ENCODE peak calls at places on chromosomes 2 and 18, in seven cellular contexts. G is A549; R is breast epithelium; F is tibial artery; E is CD8-positive, alpha-beta memory T cell; Z is sigmoid colon; O is cardiac muscle cell. C is an unnamed sample.

GRCh38 chr2:70525032-70525431 is 28.6 kb downstream of the TGFA start:
- DNase-seq in G (peak), R (no peak), F (no peak), E (no peak), Z (no peak), O (peak), C (no peak)

GRCh38 chr2:5691659-5692529 is at the start of gene SOX11:
- DNase-seq in G (no peak), R (no peak), F (no peak), E (no peak), Z (peak), O (peak), C (peak)

GRCh38 chr2:12910431-12910830 is 193.7 kb downstream of the TRIB2 start:
- DNase-seq in G (no peak), R (no peak), F (no peak), E (no peak), Z (no peak), O (peak), C (no peak)

GRCh38 chr2:86580560-86580959 is 17.3 kb upstream of the CHMP3 start:
- DNase-seq in G (no peak), R (no peak), F (no peak), E (no peak), Z (no peak), O (no peak), C (no peak)

GRCh38 chr2:20065885-20066602 is 14.6 kb upstream of the LAPTM4A start:
- DNase-seq in G (peak), R (peak), F (no peak), E (no peak), Z (peak), O (peak), C (no peak)

GRCh38 chr18:50849448-50849847 is 29.5 kb upstream of the ME2 start:
- DNase-seq in G (no peak), R (no peak), F (no peak), E (no peak), Z (no peak), O (peak), C (no peak)

GRCh38 chr2:241810304-241811208 is 1.6 kb downstream of the NEU4 start:
- DNase-seq in G (no peak), R (no peak), F (peak), E (no peak), Z (peak), O (no peak), C (no peak)

GRCh38 chr2:236629961-236630872 is 60.6 kb downstream of the ACKR3 start:
- DNase-seq in G (no peak), R (no peak), F (peak), E (no peak), Z (peak), O (no peak), C (no peak)

GRCh38 chr18:61896767-61897166 is 4.0 kb upstream of the RNF152 start:
- DNase-seq in G (no peak), R (no peak), F (peak), E (no peak), Z (peak), O (peak), C (no peak)

GRCh38 chr2:7209776-7210555 is 292.8 kb downstream of the RNF144A start:
- DNase-seq in G (no peak), R (no peak), F (no peak), E (no peak), Z (no peak), O (peak), C (no peak)

GRCh38 chr18:54607213-54607934 is 16.3 kb downstream of the DYNAP start:
- DNase-seq in G (peak), R (no peak), F (no peak), E (no peak), Z (no peak), O (peak), C (no peak)

GRCh38 chr2:229765721-229766120 is 51.4 kb upstream of the DNER start:
- DNase-seq in G (no peak), R (no peak), F (no peak), E (no peak), Z (no peak), O (no peak), C (no peak)

GRCh38 chr2:118774458-118775133 is 72.9 kb downstream of the EN1 start:
- DNase-seq in G (peak), R (no peak), F (no peak), E (no peak), Z (no peak), O (peak), C (no peak)

GRCh38 chr2:217412721-217413120 is 552.9 kb upstream of the TNP1 start:
- DNase-seq in G (no peak), R (no peak), F (peak), E (no peak), Z (peak), O (peak), C (no peak)

GRCh38 chr2:189022002-189022401 is 47.8 kb downstream of the COL3A1 start:
- DNase-seq in G (no peak), R (no peak), F (no peak), E (no peak), Z (peak), O (peak), C (no peak)

GRCh38 chr2:174634130-174635014 is 36.8 kb upstream of the WIPF1 start:
- DNase-seq in G (no peak), R (no peak), F (no peak), E (peak), Z (no peak), O (no peak), C (no peak)

GRCh38 chr2:40316631-40317030 is 135.3 kb downstream of the SLC8A1 start:
- DNase-seq in G (no peak), R (no peak), F (no peak), E (no peak), Z (no peak), O (no peak), C (no peak)

GRCh38 chr18:50183556-50183955 is 11.4 kb downstream of the MYO5B start:
- DNase-seq in G (no peak), R (no peak), F (no peak), E (no peak), Z (no peak), O (peak), C (no peak)

GRCh38 chr18:457120-457519 is 43.4 kb downstream of the COLEC12 start:
- DNase-seq in G (no peak), R (no peak), F (peak), E (no peak), Z (peak), O (peak), C (peak)

GRCh38 chr2:228359473-228359872 is 178.0 kb upstream of the SPHKAP start:
- DNase-seq in G (no peak), R (no peak), F (no peak), E (no peak), Z (no peak), O (no peak), C (no peak)

GRCh38 chr2:190486037-190486623 is 48.4 kb downstream of the NEMP2 start:
- DNase-seq in G (no peak), R (no peak), F (no peak), E (no peak), Z (no peak), O (peak), C (no peak)
- H3K27ac ChIP-seq in G (no peak), R (peak), F (no peak), E (no peak), Z (no peak), O (no peak), C (peak)

GRCh38 chr2:159902722-159903121 is 104.7 kb upstream of the CD302 start:
- DNase-seq in G (no peak), R (no peak), F (no peak), E (no peak), Z (no peak), O (no peak), C (no peak)

GRCh38 chr2:159903404-159904126 is 105.6 kb upstream of the CD302 start:
- DNase-seq in G (no peak), R (no peak), F (peak), E (peak), Z (no peak), O (peak), C (no peak)

GRCh38 chr2:159897081-159897480 is 99.1 kb upstream of the CD302 start:
- DNase-seq in G (no peak), R (no peak), F (no peak), E (no peak), Z (no peak), O (no peak), C (no peak)

GRCh38 chr2:159897720-159898119 is 99.7 kb upstream of the CD302 start:
- DNase-seq in G (no peak), R (no peak), F (no peak), E (no peak), Z (no peak), O (no peak), C (no peak)

GRCh38 chr2:159900343-159900742 is 102.3 kb upstream of the CD302 start:
- DNase-seq in G (no peak), R (no peak), F (no peak), E (no peak), Z (no peak), O (no peak), C (no peak)
- H3K27ac ChIP-seq in G (no peak), R (no peak), F (no peak), E (no peak), Z (no peak), O (no peak), C (no peak)

DNA sequence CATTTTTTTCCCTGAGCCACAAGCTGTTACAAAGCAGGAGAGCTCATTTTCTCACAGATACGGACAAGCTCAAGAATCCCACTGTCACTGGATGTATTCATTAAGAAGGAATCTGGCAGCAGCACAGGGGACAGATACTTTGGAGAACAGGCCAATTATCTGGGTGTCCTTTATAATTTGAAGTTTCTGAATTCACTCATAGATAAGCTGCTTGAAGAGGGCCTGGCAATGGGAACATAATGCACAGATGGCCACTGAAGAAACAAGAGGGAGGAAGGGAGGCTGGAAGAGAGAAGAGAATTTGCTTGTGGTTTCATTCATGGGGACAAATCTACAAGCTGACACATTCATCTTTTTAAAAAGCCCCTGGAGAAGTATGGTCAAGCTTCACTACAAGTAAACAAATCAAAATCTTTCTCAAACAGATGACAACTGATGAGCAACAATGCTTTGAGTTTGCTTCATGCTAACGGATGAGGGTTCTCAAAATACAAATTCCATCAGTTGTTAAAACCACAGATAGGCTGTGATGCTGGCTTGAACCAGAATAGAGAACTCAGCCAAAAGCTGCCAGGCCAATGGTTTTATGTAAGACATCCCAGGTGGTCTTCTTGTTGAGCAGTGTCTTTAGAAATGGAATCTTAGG is 11.9 kb downstream of the BCL2 start:
- DNase-seq in G (no peak), R (no peak), F (no peak), E (no peak), Z (no peak), O (peak), C (no peak)
- H3K27ac ChIP-seq in G (no peak), R (peak), F (no peak), E (no peak), Z (peak), O (no peak), C (peak)

GRCh38 chr2:61493523-61493942 is 22.6 kb upstream of the USP34 start:
- DNase-seq in G (no peak), R (no peak), F (no peak), E (no peak), Z (no peak), O (peak), C (no peak)
- H3K27ac ChIP-seq in G (no peak), R (no peak), F (no peak), E (no peak), Z (no peak), O (peak), C (no peak)